ENCODE peak calls at places on chromosomes 1 and 21, in six cellular contexts. O, X, M, J, C and T are unnamed samples.

GRCh38 chr1:244010191-244010590 is 40.9 kb upstream of the ZBTB18 start:
- DNase-seq in O (no peak), M (no peak), X (no peak), C (peak), J (no peak), T (no peak)

GRCh38 chr21:45293726-45294401 is 6.2 kb upstream of the POFUT2 start:
- DNase-seq in X (no peak), J (no peak), M (no peak), C (no peak), O (no peak), T (no peak)

GRCh38 chr1:52060822-52061221 is 4.7 kb downstream of the BTF3L4 start:
- DNase-seq in X (no peak), C (no peak), O (no peak), J (no peak), M (no peak), T (no peak)

GRCh38 chr1:214400136-214400535 is 119.2 kb downstream of the SMYD2 start:
- DNase-seq in J (no peak), X (peak), M (no peak), O (no peak), C (peak), T (peak)

GRCh38 chr1:12618661-12619395 is 818 bp upstream of the DHRS3 start:
- DNase-seq in M (peak), O (no peak), J (peak), C (peak), X (peak), T (peak)

GRCh38 chr1:117803318-117803717 is 126.1 kb downstream of the GDAP2 start:
- DNase-seq in J (no peak), C (peak), X (no peak), O (no peak), M (no peak), T (no peak)

GRCh38 chr1:85581802-85582686 is 1.5 kb downstream of the CCN1 start:
- DNase-seq in O (no peak), M (no peak), C (peak), X (peak), J (no peak), T (no peak)

GRCh38 chr21:15706686-15707085 is 23.1 kb upstream of the USP25 start:
- DNase-seq in C (peak), X (peak), J (no peak), M (no peak), O (no peak), T (peak)

GRCh38 chr1:26391450-26391849 is 18.9 kb upstream of the ZNF683 start:
- DNase-seq in O (no peak), M (peak), C (peak), X (peak), J (no peak), T (no peak)

GRCh38 chr1:188006354-188006753 is 1177.6 kb downstream of the PLA2G4A start:
- DNase-seq in X (no peak), C (no peak), O (no peak), J (no peak), M (no peak), T (no peak)